ENCODE peak calls at places on chromosomes 7 and 10, in five cellular contexts. U, V, Q, I and X are unnamed samples.

GRCh38 chr10:89414146-89414878 is at the start of gene IFIT5:
- DNase-seq in I (peak), V (peak), U (peak), Q (peak), X (peak)

GRCh38 chr7:151173386-151174245 is 6.1 kb upstream of the GBX1 start:
- DNase-seq in U (no peak), V (no peak), I (no peak), Q (no peak), X (no peak)

GRCh38 chr10:91010952-91011351 is 90.1 kb upstream of the ANKRD1 start:
- DNase-seq in V (no peak), Q (no peak), U (no peak), I (no peak), X (no peak)

GRCh38 chr7:36985866-36986402 is 261.6 kb upstream of the AOAH start:
- DNase-seq in Q (no peak), U (no peak), V (no peak), I (no peak), X (no peak)

GRCh38 chr7:27122075-27122910 is 8.3 kb downstream of the HOXA4 start:
- DNase-seq in I (no peak), U (peak), V (no peak), Q (no peak), X (no peak)

GRCh38 chr7:1291040-1291689 is 58.5 kb downstream of the UNCX start:
- DNase-seq in V (no peak), I (no peak), Q (no peak), U (no peak), X (no peak)

GRCh38 chr10:48587101-48587500 is 17.8 kb downstream of the ARHGAP22 start:
- DNase-seq in Q (no peak), I (no peak), U (no peak), V (no peak), X (no peak)

GRCh38 chr7:44313621-44314031 is 11.8 kb downstream of the CAMK2B start:
- DNase-seq in I (no peak), U (no peak), Q (no peak), V (no peak), X (no peak)

GRCh38 chr7:24981544-24981951 is 1.6 kb upstream of the OSBPL3 start:
- DNase-seq in V (peak), I (peak), Q (peak), U (peak), X (peak)

GRCh38 chr10:43231523-43232078 is 35.3 kb downstream of the RASGEF1A start:
- DNase-seq in V (peak), I (no peak), Q (peak), U (peak), X (no peak)

GRCh38 chr7:5396999-5397656 is 26.5 kb downstream of the TNRC18 start:
- DNase-seq in Q (peak), V (peak), I (peak), U (peak), X (peak)

GRCh38 chr7:29647020-29647654 is 83.5 kb downstream of the PRR15 start:
- DNase-seq in V (no peak), U (no peak), I (no peak), Q (no peak), X (no peak)

GRCh38 chr10:19788075-19788686 is 28.1 kb upstream of the PLXDC2 start:
- DNase-seq in U (no peak), I (peak), V (no peak), Q (no peak), X (peak)

GRCh38 chr7:94190599-94191061 is 186.5 kb upstream of the BET1 start:
- DNase-seq in Q (no peak), V (no peak), I (no peak), U (no peak), X (no peak)

GRCh38 chr7:75977741-75978140 is 16.7 kb downstream of the TMEM120A start:
- DNase-seq in U (no peak), I (no peak), Q (no peak), V (no peak), X (no peak)

GRCh38 chr10:132421377-132422168 is 24.6 kb downstream of the PWWP2B start:
- DNase-seq in V (no peak), U (peak), Q (no peak), I (peak), X (peak)

GRCh38 chr10:97991875-97992274 is 38.5 kb downstream of the CRTAC1 start:
- DNase-seq in I (no peak), V (no peak), U (no peak), Q (no peak), X (no peak)

GRCh38 chr7:43585521-43585920 is 2.6 kb downstream of the STK17A start:
- DNase-seq in U (no peak), Q (no peak), V (no peak), I (peak), X (peak)

GRCh38 chr10:72056932-72057751 is 31.2 kb downstream of the SPOCK2 start:
- DNase-seq in Q (no peak), V (no peak), U (no peak), I (no peak), X (no peak)

GRCh38 chr10:68471063-68471585 is 649 bp downstream of the DNA2 start:
- DNase-seq in V (no peak), I (peak), U (no peak), Q (no peak), X (no peak)

GRCh38 chr10:78991187-78991586 is 77.6 kb upstream of the ZMIZ1 start:
- DNase-seq in Q (no peak), V (no peak), I (peak), U (no peak), X (no peak)

GRCh38 chr10:114577133-114577532 is 80.9 kb downstream of the ABLIM1 start:
- DNase-seq in I (no peak), V (no peak), U (no peak), Q (no peak), X (no peak)

GRCh38 chr7:45917064-45917463 is 4.0 kb downstream of the IGFBP3 start:
- DNase-seq in I (no peak), V (no peak), U (no peak), Q (no peak), X (no peak)

GRCh38 chr7:55325371-55325792 is 39.8 kb upstream of the LANCL2 start:
- DNase-seq in U (no peak), Q (no peak), I (no peak), V (no peak), X (no peak)

GRCh38 chr7:130758429-130759056 is 24.5 kb upstream of the KLF14 start:
- DNase-seq in Q (no peak), I (peak), U (no peak), V (no peak), X (peak)

GRCh38 chr10:97584060-97584797 is at the start of gene HOGA1:
- DNase-seq in V (no peak), I (no peak), U (peak), Q (no peak), X (no peak)

GRCh38 chr7:110534241-110534931 is 556.5 kb upstream of the LRRN3 start:
- DNase-seq in I (no peak), U (no peak), V (no peak), Q (no peak), X (no peak)

GRCh38 chr10:561721-562120 is 127.7 kb downstream of the DIP2C start:
- DNase-seq in Q (no peak), U (no peak), I (no peak), V (no peak), X (no peak)

GRCh38 chr7:82559203-82559805 is 115.7 kb upstream of the CACNA2D1 start:
- DNase-seq in I (no peak), V (no peak), Q (no peak), U (no peak), X (peak)

GRCh38 chr10:95573953-95574604 is 12.9 kb upstream of the SORBS1 start:
- DNase-seq in Q (no peak), U (no peak), V (no peak), I (no peak), X (no peak)

GRCh38 chr7:131381069-131381838 is 53.6 kb downstream of the MKLN1 start:
- DNase-seq in U (no peak), I (no peak), Q (no peak), V (no peak), X (no peak)

GRCh38 chr7:7564323-7564780 is 2.3 kb upstream of the MIOS start:
- DNase-seq in V (no peak), I (no peak), U (no peak), Q (no peak), X (no peak)

GRCh38 chr7:148142660-148143248 is 447.8 kb upstream of the C7orf33 start:
- DNase-seq in I (no peak), V (no peak), U (no peak), Q (no peak), X (peak)

GRCh38 chr10:22615101-22615500 is 99.3 kb downstream of the PIP4K2A start:
- DNase-seq in U (no peak), V (no peak), Q (no peak), I (no peak), X (no peak)

GRCh38 chr10:35184527-35185171 is 58.0 kb downstream of the CREM start:
- DNase-seq in V (no peak), I (peak), U (no peak), Q (no peak), X (peak)

GRCh38 chr7:22481726-22482125 is 18.3 kb downstream of the STEAP1B start:
- DNase-seq in I (peak), U (no peak), V (no peak), Q (no peak), X (peak)

GRCh38 chr7:29976265-29976664 is 13.3 kb downstream of the SCRN1 start:
- DNase-seq in I (no peak), U (no peak), V (no peak), Q (no peak), X (no peak)